ENCODE peak calls at places on chromosomes 2 and 18, in four cellular contexts. One of them, this sample, is unnamed.

GRCh38 chr2:218071218-218071937 is 2.3 kb downstream of the RUFY4 start:
- DNase-seq in GM12878: no peak
- DNase-seq in K562: no peak
- DNase-seq in HepG2: no peak
- DNase-seq in this sample: no peak

GRCh38 chr18:26052497-26052896 is 37.9 kb downstream of the SS18 start:
- DNase-seq in GM12878: no peak
- DNase-seq in K562: no peak
- DNase-seq in HepG2: no peak
- DNase-seq in this sample: no peak

GRCh38 chr2:220224711-220225519 is 597.5 kb downstream of the SLC4A3 start:
- DNase-seq in GM12878: no peak
- DNase-seq in HepG2: no peak
- DNase-seq in K562: no peak
- DNase-seq in this sample: no peak

GRCh38 chr2:19949071-19949470 is 40.8 kb downstream of the WDR35 start:
- DNase-seq in GM12878: no peak
- DNase-seq in K562: no peak
- DNase-seq in HepG2: no peak
- DNase-seq in this sample: no peak

GRCh38 chr18:35267809-35268208 is 22.2 kb downstream of the ZSCAN30 start:
- DNase-seq in K562: no peak
- DNase-seq in HepG2: no peak
- DNase-seq in GM12878: no peak
- DNase-seq in this sample: no peak

GRCh38 chr18:65269375-65269774 is 481.4 kb upstream of the CDH7 start:
- DNase-seq in K562: no peak
- DNase-seq in GM12878: no peak
- DNase-seq in HepG2: no peak
- DNase-seq in this sample: no peak

GRCh38 chr2:43725711-43726246 is 48.1 kb upstream of the DYNC2LI1 start:
- DNase-seq in K562: no peak
- DNase-seq in GM12878: no peak
- DNase-seq in HepG2: no peak
- DNase-seq in this sample: no peak

GRCh38 chr2:227846831-227847230 is 24.6 kb upstream of the DAW1 start:
- DNase-seq in K562: no peak
- DNase-seq in GM12878: no peak
- DNase-seq in HepG2: no peak
- DNase-seq in this sample: no peak

GRCh38 chr2:27379840-27380625 is 501 bp downstream of the ZNF513 start:
- DNase-seq in GM12878: no peak
- DNase-seq in HepG2: peak
- DNase-seq in K562: peak
- DNase-seq in this sample: no peak

GRCh38 chr2:10284108-10284870 is 18.4 kb upstream of the HPCAL1 start:
- DNase-seq in K562: no peak
- DNase-seq in HepG2: no peak
- DNase-seq in GM12878: no peak
- DNase-seq in this sample: no peak

GRCh38 chr18:5717241-5717640 is 173.4 kb upstream of the EPB41L3 start:
- DNase-seq in GM12878: no peak
- DNase-seq in K562: no peak
- DNase-seq in HepG2: no peak
- DNase-seq in this sample: no peak

GRCh38 chr18:46401486-46402115 is 255.4 kb downstream of the LOXHD1 start:
- DNase-seq in K562: no peak
- DNase-seq in HepG2: no peak
- DNase-seq in GM12878: no peak
- DNase-seq in this sample: no peak

GRCh38 chr2:58634653-58635347 is 393.7 kb upstream of the FANCL start:
- DNase-seq in GM12878: no peak
- DNase-seq in HepG2: no peak
- DNase-seq in K562: no peak
- DNase-seq in this sample: peak

GRCh38 chr2:96241901-96242611 is 23.7 kb downstream of the TMEM127 start:
- DNase-seq in GM12878: peak
- DNase-seq in K562: no peak
- DNase-seq in HepG2: no peak
- DNase-seq in this sample: no peak

GRCh38 chr2:204108874-204109295 is 172.3 kb downstream of the ICOS start:
- DNase-seq in K562: no peak
- DNase-seq in HepG2: no peak
- DNase-seq in GM12878: no peak
- DNase-seq in this sample: no peak

GRCh38 chr2:228318218-228318617 is 136.7 kb upstream of the SPHKAP start:
- DNase-seq in GM12878: no peak
- DNase-seq in K562: no peak
- DNase-seq in HepG2: peak
- DNase-seq in this sample: peak

GRCh38 chr18:7872569-7872968 is 305.5 kb downstream of the PTPRM start:
- DNase-seq in GM12878: no peak
- DNase-seq in HepG2: peak
- DNase-seq in K562: no peak
- DNase-seq in this sample: no peak

GRCh38 chr2:132677661-132678060 is 7.7 kb upstream of the LYPD1 start:
- DNase-seq in GM12878: no peak
- DNase-seq in K562: no peak
- DNase-seq in HepG2: no peak
- DNase-seq in this sample: no peak

GRCh38 chr2:43298496-43298895 is 72.1 kb upstream of the ZFP36L2 start:
- DNase-seq in K562: no peak
- DNase-seq in HepG2: peak
- DNase-seq in GM12878: no peak
- DNase-seq in this sample: no peak

GRCh38 chr2:149648282-149649030 is 60.9 kb upstream of the MMADHC start:
- DNase-seq in GM12878: no peak
- DNase-seq in HepG2: no peak
- DNase-seq in K562: no peak
- DNase-seq in this sample: no peak

GRCh38 chr2:81648370-81648769 is 1343.8 kb upstream of the LRRTM1 start:
- DNase-seq in K562: no peak
- DNase-seq in GM12878: no peak
- DNase-seq in HepG2: no peak
- DNase-seq in this sample: no peak

GRCh38 chr2:182593394-182593707 is 122.7 kb upstream of the DNAJC10 start:
- DNase-seq in GM12878: no peak
- DNase-seq in HepG2: no peak
- DNase-seq in K562: no peak
- DNase-seq in this sample: no peak

GRCh38 chr18:53984021-53984420 is 240.4 kb downstream of the MBD2 start:
- DNase-seq in GM12878: no peak
- DNase-seq in HepG2: no peak
- DNase-seq in K562: no peak
- DNase-seq in this sample: no peak

GRCh38 chr2:1793868-1794445 is 49.6 kb upstream of the PXDN start:
- DNase-seq in K562: no peak
- DNase-seq in HepG2: no peak
- DNase-seq in GM12878: no peak
- DNase-seq in this sample: no peak

GRCh38 chr2:64914735-64915509 is 74.3 kb upstream of the SLC1A4 start:
- DNase-seq in GM12878: peak
- DNase-seq in K562: no peak
- DNase-seq in HepG2: no peak
- DNase-seq in this sample: no peak

DNA sequence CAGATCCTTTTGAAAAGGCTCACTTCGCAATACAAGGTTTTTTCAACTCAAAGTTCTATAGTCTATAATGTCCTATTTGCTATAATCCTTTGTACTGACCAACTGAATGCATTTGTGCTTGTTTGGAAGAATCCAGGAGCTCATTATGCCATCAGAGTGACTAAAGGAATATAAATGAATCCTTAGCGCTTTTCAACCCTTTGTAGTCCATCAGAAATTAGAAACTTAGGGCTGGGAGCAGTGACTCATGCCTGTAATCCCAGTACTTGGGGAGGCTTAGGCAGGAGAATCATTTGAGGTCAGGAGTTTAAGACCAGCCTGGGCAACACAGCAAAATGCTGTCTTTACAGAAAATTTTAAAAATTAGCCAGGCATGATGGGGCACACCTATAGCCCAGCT is 330.2 kb upstream of the CHAC2 start:
- DNase-seq in HepG2: no peak
- DNase-seq in GM12878: no peak
- DNase-seq in K562: no peak
- DNase-seq in this sample: no peak
- TF ChIP-seq FOXK2 in HepG2: no peak
- TF ChIP-seq FOXK2 in GM12878: no peak
- TF ChIP-seq FOXK2 in K562: no peak
- TF ChIP-seq FOXK2 in this sample: no peak

GRCh38 chr2:172357442-172357841 is 69.9 kb upstream of the ITGA6 start:
- DNase-seq in HepG2: no peak
- DNase-seq in GM12878: no peak
- DNase-seq in K562: no peak
- DNase-seq in this sample: no peak
- TF ChIP-seq FOXK2 in HepG2: no peak
- TF ChIP-seq FOXK2 in GM12878: no peak
- TF ChIP-seq FOXK2 in K562: no peak
- TF ChIP-seq FOXK2 in this sample: no peak

GRCh38 chr2:61855178-61855523 is 1.3 kb upstream of the FAM161A start:
- DNase-seq in K562: no peak
- DNase-seq in GM12878: no peak
- DNase-seq in HepG2: peak
- DNase-seq in this sample: no peak
- TF ChIP-seq FOXK2 in K562: no peak
- TF ChIP-seq FOXK2 in GM12878: no peak
- TF ChIP-seq FOXK2 in HepG2: no peak
- TF ChIP-seq FOXK2 in this sample: no peak

DNA sequence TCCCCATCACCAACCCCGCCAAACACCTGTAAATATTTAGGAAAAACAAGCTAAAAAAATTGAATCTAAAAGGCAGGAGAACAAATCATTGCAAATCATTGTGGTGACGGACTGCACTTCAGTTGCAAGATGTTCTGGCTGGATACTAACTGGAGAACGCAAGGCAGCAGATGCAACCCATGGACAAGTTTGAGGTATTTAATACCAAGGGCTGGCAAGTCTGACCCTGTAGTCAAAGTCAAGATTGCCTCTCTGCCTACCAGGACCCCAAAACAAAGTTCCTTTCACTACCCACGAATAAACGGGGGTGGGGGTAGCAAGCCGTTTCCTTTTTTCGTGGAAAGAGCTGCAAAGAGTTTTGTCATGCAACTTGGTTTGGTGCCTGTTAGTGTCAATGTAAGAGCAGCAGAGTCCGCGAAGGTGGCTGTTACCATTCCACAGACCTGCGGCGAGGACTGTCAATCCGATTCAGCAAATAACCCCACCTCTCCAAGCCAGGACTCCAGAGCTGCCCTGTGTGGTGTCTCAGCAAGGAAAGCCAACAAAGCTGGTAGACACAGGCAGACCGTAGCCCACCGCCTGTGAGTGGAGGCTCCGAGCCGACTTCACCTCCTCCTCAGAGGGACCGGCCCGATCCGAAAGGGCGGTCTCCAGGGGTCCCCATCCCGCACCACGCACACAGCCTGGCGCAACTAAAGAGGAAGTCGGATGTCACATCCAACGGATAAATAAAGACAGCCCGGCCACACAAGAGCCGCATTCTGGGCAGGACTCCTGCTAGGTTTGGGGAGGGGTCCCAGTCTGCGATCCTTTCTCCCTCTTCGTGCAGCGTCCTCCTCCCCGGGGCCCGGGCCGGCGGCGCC is 980 bp downstream of the ANKRD44 start:
- DNase-seq in K562: no peak
- DNase-seq in HepG2: no peak
- DNase-seq in GM12878: no peak
- DNase-seq in this sample: peak
- TF ChIP-seq FOXK2 in K562: no peak
- TF ChIP-seq FOXK2 in HepG2: no peak
- TF ChIP-seq FOXK2 in GM12878: no peak
- TF ChIP-seq FOXK2 in this sample: no peak

DNA sequence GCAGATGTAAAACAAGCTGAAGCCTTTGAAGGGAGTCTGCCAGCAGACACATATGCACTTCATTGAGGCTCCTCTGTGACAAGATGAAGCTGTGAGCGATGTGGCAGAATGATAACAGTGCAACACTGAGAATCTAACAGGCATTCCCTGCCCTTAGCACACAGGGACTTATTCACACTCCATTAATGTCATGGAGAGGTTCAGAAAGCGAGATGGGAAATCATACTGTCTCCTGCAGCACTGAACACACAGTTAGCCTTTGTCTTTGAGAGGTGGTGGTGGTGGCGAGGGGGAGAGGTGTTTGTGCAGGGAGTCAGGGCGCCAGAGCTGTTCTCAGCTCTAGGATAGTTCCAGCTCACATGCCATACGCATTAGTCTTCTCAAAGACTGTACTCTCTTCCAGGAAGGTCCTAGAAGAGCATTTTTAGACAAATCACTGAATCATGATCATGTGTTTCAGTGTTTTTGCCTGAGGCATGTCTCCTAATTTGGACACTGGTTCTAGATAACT is 93.4 kb upstream of the ITGB6 start:
- DNase-seq in K562: no peak
- DNase-seq in HepG2: no peak
- DNase-seq in GM12878: no peak
- DNase-seq in this sample: no peak
- TF ChIP-seq FOXK2 in K562: no peak
- TF ChIP-seq FOXK2 in HepG2: no peak
- TF ChIP-seq FOXK2 in GM12878: no peak
- TF ChIP-seq FOXK2 in this sample: no peak

DNA sequence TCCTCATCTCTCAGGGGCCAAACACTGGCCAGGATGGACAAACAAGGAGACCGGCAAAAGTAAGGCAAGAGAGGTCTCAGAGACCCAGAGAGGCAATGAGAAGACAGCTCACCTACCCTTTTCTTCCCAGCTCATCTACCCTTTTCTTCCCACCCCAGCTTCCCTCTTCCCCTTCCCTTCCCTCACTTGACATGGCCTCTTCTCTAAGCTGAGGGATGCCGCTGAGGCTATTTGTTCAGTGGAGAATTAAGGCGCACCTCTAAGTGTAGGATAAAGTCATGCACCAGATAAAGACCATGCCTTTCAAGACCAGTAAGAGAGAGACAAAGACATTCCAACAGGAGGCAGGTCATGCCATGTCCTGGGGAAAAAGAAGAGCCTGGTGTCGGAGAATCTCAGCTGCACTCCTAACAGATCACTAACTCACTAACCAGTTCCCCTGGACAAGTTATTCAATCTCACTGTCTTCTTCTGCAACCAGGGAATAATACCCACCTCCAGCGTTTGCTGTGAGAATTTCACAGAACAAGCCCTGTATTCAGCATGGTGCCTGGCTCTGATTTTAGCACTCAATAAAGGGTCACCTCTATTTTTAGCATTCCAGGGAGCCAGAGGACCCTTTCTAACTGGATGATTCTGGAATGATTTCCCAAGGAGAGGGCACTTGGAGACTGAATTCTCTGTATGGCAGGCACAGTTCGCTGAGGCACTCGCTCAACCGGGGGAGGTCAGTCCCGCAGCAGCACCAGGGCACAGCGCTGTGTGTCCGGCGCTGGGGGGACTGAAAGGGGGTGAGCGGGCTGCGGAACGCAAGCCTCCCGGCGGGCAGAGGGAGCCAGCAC is 3.0 kb upstream of the FOSL2 start:
- DNase-seq in K562: peak
- DNase-seq in HepG2: no peak
- DNase-seq in GM12878: no peak
- DNase-seq in this sample: no peak
- TF ChIP-seq FOXK2 in K562: no peak
- TF ChIP-seq FOXK2 in HepG2: no peak
- TF ChIP-seq FOXK2 in GM12878: no peak
- TF ChIP-seq FOXK2 in this sample: no peak

GRCh38 chr2:180980943-180981898 is 816 bp downstream of the UBE2E3 start:
- DNase-seq in HepG2: no peak
- DNase-seq in GM12878: no peak
- DNase-seq in K562: no peak
- DNase-seq in this sample: peak
- TF ChIP-seq FOXK2 in HepG2: no peak
- TF ChIP-seq FOXK2 in GM12878: no peak
- TF ChIP-seq FOXK2 in K562: no peak
- TF ChIP-seq FOXK2 in this sample: no peak

This sample was measured in HEK293T.